ENCODE peak calls at places on chromosomes 1 and 21, in seven cellular contexts. C is psoas muscle, F is B cell, T is ascending aorta, H is A673, P is thoracic aorta, W is cardiac muscle cell. J is an unnamed sample.

GRCh38 chr1:68725353-68725752 is 228.5 kb upstream of the DEPDC1 start:
- DNase-seq in C (no peak), F (no peak), T (no peak), H (peak), P (no peak), W (peak), J (no peak)

GRCh38 chr1:63148825-63149645 is 173.3 kb upstream of the FOXD3 start:
- DNase-seq in C (no peak), F (no peak), T (no peak), H (peak), P (no peak), W (peak), J (peak)

GRCh38 chr1:112522621-112523020 is 13.9 kb downstream of the WNT2B start:
- DNase-seq in C (no peak), F (no peak), T (no peak), H (no peak), P (no peak), W (peak), J (no peak)

GRCh38 chr1:36650200-36651065 is 167.7 kb upstream of the CSF3R start:
- DNase-seq in C (peak), F (peak), T (peak), H (peak), P (no peak), W (peak), J (peak)

GRCh38 chr1:24351918-24352637 is 32.9 kb downstream of the GRHL3 start:
- DNase-seq in C (no peak), F (no peak), T (no peak), H (peak), P (no peak), W (no peak), J (no peak)

GRCh38 chr1:69167876-69168275 is 399.8 kb upstream of the LRRC7 start:
- DNase-seq in C (no peak), F (no peak), T (no peak), H (no peak), P (no peak), W (peak), J (no peak)

GRCh38 chr1:78375996-78376395 is 114.8 kb upstream of the PTGFR start:
- DNase-seq in C (no peak), F (no peak), T (no peak), H (no peak), P (no peak), W (peak), J (no peak)

GRCh38 chr1:198892065-198892464 is 253.2 kb downstream of the PTPRC start:
- DNase-seq in C (no peak), F (no peak), T (no peak), H (peak), P (no peak), W (peak), J (peak)

GRCh38 chr21:26715878-26716506 is 129.2 kb downstream of the ADAMTS1 start:
- DNase-seq in C (no peak), F (peak), T (no peak), H (peak), P (no peak), W (peak), J (peak)

GRCh38 chr1:21236178-21236577 is 54.1 kb downstream of the ECE1 start:
- DNase-seq in C (no peak), F (no peak), T (no peak), H (no peak), P (no peak), W (no peak), J (no peak)

GRCh38 chr1:33957854-33958253 is 94.0 kb downstream of the HMGB4 start:
- DNase-seq in C (no peak), F (no peak), T (no peak), H (no peak), P (no peak), W (no peak), J (no peak)

GRCh38 chr21:20946701-20947100 is 51.5 kb upstream of the NCAM2 start:
- DNase-seq in C (no peak), F (no peak), T (no peak), H (no peak), P (no peak), W (no peak), J (no peak)

GRCh38 chr1:223233410-223234163 is 90.5 kb upstream of the TLR5 start:
- DNase-seq in C (no peak), F (no peak), T (peak), H (peak), P (peak), W (peak), J (no peak)

GRCh38 chr1:47709302-47710074 is 271.6 kb downstream of the FOXD2 start:
- DNase-seq in C (no peak), F (peak), T (no peak), H (peak), P (no peak), W (no peak), J (peak)

GRCh38 chr21:27649323-27649722 is 682.4 kb upstream of the ADAMTS5 start:
- DNase-seq in C (no peak), F (no peak), T (no peak), H (no peak), P (no peak), W (peak), J (no peak)

GRCh38 chr1:245588250-245588649 is 433.5 kb downstream of the KIF26B start:
- DNase-seq in C (no peak), F (no peak), T (no peak), H (no peak), P (no peak), W (no peak), J (no peak)

GRCh38 chr21:29256125-29256895 is 42.4 kb upstream of the BACH1 start:
- DNase-seq in C (no peak), F (no peak), T (no peak), H (no peak), P (no peak), W (no peak), J (no peak)

GRCh38 chr1:208466054-208466590 is 221.9 kb upstream of the PLXNA2 start:
- DNase-seq in C (no peak), F (no peak), T (no peak), H (no peak), P (no peak), W (no peak), J (no peak)

GRCh38 chr1:30783244-30783915 is 25.8 kb upstream of the LAPTM5 start:
- DNase-seq in C (peak), F (no peak), T (no peak), H (no peak), P (no peak), W (no peak), J (no peak)

GRCh38 chr21:34869541-34869940 is 179.6 kb downstream of the RUNX1 start:
- DNase-seq in C (no peak), F (no peak), T (no peak), H (no peak), P (no peak), W (no peak), J (no peak)

GRCh38 chr1:198113302-198113701 is 43.5 kb upstream of the NEK7 start:
- DNase-seq in C (no peak), F (no peak), T (no peak), H (no peak), P (no peak), W (peak), J (no peak)

GRCh38 chr1:165907256-165907857 is 79.9 kb downstream of the UCK2 start:
- DNase-seq in C (no peak), F (no peak), T (no peak), H (no peak), P (no peak), W (no peak), J (no peak)

GRCh38 chr21:38400195-38400695 is 98.0 kb downstream of the ERG start:
- DNase-seq in C (no peak), F (no peak), T (no peak), H (no peak), P (no peak), W (no peak), J (no peak)

GRCh38 chr21:38401527-38401926 is 96.8 kb downstream of the ERG start:
- DNase-seq in C (no peak), F (no peak), T (no peak), H (no peak), P (no peak), W (no peak), J (no peak)

GRCh38 chr21:38402291-38402690 is 96.0 kb downstream of the ERG start:
- DNase-seq in C (no peak), F (no peak), T (no peak), H (no peak), P (no peak), W (no peak), J (no peak)

GRCh38 chr21:38402795-38403194 is 95.5 kb downstream of the ERG start:
- DNase-seq in C (no peak), F (no peak), T (no peak), H (no peak), P (no peak), W (no peak), J (no peak)

DNA sequence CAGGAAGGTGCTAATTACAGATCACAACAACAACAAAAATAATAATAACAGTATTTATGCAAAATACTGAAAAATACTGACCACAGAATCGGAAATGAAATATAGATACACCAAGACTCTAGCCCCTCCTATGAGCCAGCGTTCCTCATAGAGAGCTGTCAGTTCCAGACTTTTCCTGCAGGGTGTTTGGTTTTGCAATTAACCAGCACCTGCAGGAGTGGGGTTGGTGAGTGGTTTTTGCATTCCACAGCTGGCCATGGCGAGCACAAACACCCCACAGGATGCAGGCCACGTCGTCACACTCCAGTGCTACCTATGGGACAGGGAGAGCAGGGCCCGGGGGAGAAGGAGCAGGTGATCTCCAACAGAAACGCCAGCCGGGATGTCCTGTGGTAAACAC is 94.1 kb downstream of the ERG start:
- DNase-seq in C (no peak), F (no peak), T (no peak), H (no peak), P (no peak), W (no peak), J (no peak)
- TF ChIP-seq CTCF in C (no peak), F (no peak), T (no peak), H (no peak), P (no peak), W (no peak), J (no peak)

DNA sequence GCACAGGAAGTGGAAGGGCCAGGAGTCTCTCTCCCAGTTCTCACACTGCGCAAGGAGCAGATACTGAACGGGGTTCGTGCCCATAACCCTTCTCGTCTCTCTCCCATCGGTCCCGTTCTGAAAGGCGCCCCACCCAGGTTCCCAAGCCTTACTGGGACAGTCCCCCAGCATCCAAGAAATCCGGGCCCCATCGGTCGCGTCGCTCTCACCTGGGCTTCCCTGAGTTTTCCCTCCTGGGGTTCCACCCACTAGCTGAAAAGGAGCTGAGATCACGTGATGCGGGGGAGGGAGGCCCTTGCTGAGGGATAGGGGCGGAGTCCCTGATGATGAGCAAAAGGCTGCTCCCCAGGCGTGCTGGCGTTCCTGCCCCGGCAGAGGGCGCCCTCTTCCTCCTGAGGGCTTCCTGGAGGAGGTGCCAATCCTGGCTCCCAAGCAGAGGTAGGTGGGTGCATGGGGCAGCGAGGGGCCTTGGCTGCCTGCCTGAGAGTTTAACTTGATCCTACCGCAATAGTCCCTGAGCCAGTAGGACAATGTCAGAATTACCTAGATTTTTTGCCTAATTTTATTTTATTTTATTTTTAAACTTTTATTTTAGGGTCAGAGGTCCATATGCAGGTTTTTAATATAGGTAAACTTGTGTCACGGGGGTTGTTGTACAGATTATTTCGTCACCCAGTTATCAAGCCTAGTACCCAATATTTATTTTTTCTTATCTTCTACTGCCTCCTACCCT is at the start of gene SPOCD1:
- DNase-seq in C (peak), F (peak), T (peak), H (peak), P (peak), W (peak), J (peak)
- TF ChIP-seq CTCF in C (peak), F (peak), T (peak), H (peak), P (peak), W (peak), J (peak)

DNA sequence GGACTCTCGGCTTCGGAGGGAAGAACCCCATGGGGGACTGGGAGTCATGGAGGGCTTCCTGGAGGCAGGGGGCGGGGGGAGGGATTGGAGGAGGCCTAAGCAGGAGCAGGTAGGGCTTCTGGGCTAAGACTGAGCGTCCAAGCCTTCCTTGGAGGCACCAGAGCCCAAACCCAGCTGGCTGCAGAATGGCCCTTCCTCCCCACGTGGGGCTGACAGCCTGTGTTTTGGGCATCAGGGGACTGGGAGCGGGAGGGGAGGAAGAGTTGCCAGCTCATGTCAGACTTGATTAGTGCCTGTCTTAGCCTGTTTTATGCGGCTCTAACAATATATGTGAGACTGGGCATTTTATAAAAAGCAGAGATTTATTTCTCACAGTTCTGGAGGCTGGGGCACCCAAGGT is 38.9 kb downstream of the AJAP1 start:
- DNase-seq in C (no peak), F (no peak), T (no peak), H (no peak), P (no peak), W (no peak), J (no peak)
- TF ChIP-seq CTCF in C (no peak), F (no peak), T (no peak), H (no peak), P (no peak), W (no peak), J (no peak)

GRCh38 chr1:145846191-145846590 is 761 bp downstream of the NUDT17 start:
- DNase-seq in C (no peak), F (peak), T (no peak), H (peak), P (no peak), W (peak), J (peak)
- TF ChIP-seq CTCF in C (peak), F (peak), T (peak), H (peak), P (peak), W (peak), J (no peak)

DNA sequence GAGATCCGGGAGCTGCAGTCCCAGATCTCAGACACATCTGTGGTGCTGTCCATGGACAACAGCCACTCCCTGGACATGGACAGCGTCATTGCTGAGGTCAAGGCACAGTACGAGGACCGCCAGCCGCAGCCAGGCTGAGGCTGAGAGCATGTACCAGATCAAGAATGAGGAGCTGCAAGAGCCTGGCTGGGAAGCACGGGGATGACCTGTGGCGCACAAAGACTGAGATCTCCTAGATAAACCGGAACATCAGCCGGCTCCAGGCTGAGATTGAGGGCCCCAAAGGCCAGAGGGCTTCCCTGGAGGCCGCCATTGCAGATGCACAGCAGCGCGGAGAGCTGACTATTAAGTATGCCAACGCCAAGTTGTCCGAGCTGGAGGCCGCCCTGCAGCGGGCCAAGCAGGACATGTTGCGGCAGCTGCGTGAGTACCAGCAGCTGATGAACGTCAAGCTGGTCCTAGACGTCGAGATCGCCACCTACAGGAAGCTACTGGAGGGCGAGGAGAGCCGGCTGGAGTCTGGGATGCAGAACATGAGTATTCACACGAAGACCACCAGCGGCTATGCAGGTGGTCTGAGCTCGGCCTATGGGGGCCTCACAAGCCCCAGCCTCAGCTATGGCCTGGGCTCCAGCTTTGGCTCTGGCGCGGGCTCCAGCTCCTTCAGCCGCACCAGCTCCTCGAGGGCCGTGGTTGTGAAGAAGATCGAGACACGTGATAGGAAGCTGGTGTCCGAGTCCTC is 25.5 kb downstream of the ETV3L start:
- DNase-seq in C (peak), F (peak), T (peak), H (peak), P (no peak), W (peak), J (peak)
- TF ChIP-seq CTCF in C (peak), F (no peak), T (peak), H (peak), P (peak), W (peak), J (peak)

GRCh38 chr1:218259800-218260199 is 25.3 kb upstream of the RRP15 start:
- DNase-seq in C (no peak), F (peak), T (no peak), H (peak), P (no peak), W (peak), J (peak)

GRCh38 chr1:218257971-218258370 is 27.1 kb upstream of the RRP15 start:
- DNase-seq in C (no peak), F (no peak), T (no peak), H (no peak), P (no peak), W (no peak), J (no peak)

GRCh38 chr1:218266356-218266755 is 18.7 kb upstream of the RRP15 start:
- DNase-seq in C (no peak), F (no peak), T (no peak), H (peak), P (no peak), W (peak), J (no peak)

GRCh38 chr1:218259339-218259738 is 25.8 kb upstream of the RRP15 start:
- DNase-seq in C (no peak), F (no peak), T (no peak), H (no peak), P (no peak), W (no peak), J (no peak)

GRCh38 chr1:218262259-218262658 is 22.8 kb upstream of the RRP15 start:
- DNase-seq in C (no peak), F (no peak), T (no peak), H (no peak), P (no peak), W (no peak), J (no peak)
- TF ChIP-seq CTCF in C (no peak), F (no peak), T (no peak), H (no peak), P (no peak), W (no peak), J (no peak)

GRCh38 chr1:222065234-222065633 is 323.3 kb upstream of the DUSP10 start:
- DNase-seq in C (no peak), F (no peak), T (no peak), H (no peak), P (no peak), W (no peak), J (no peak)
- TF ChIP-seq CTCF in C (no peak), F (no peak), T (no peak), H (no peak), P (no peak), W (no peak), J (no peak)

DNA sequence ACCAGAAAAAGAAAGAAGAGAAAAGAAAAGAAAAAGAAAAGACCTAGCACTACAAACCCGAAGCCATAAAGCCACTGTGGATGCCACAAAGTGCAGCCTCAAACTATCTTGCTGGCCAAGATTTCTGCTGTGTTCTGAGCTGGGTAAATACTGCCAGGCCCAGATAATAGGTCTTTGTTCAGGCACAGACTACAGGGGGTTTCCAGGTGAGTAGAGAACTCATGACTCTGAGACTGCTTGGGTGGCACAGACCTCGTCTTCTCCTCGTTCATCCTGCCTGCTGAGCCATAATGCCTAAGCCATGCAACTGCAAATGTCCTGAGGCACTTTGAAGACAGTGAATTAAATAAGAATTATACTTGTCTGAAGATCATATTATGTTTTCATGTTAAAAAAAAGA is 651.8 kb downstream of the LMO4 start:
- DNase-seq in C (no peak), F (no peak), T (no peak), H (no peak), P (no peak), W (no peak), J (no peak)
- TF ChIP-seq CTCF in C (no peak), F (no peak), T (no peak), H (no peak), P (no peak), W (no peak), J (no peak)

GRCh38 chr1:170074250-170075157 is at the start of gene KIFAP3:
- DNase-seq in C (peak), F (peak), T (peak), H (peak), P (peak), W (peak), J (peak)
- TF ChIP-seq CTCF in C (peak), F (peak), T (peak), H (peak), P (peak), W (peak), J (peak)

GRCh38 chr1:116020668-116021272 is 44.5 kb downstream of the SLC22A15 start:
- DNase-seq in C (peak), F (peak), T (no peak), H (peak), P (no peak), W (peak), J (peak)
- TF ChIP-seq CTCF in C (peak), F (peak), T (peak), H (peak), P (peak), W (peak), J (peak)

J was measured in endothelial cell.